ENCODE peak calls at places on chromosomes 1 and 21, in five cellular contexts. P is suprapubic skin; K is IMR-90; B is effector memory CD4-positive, alpha-beta T cell; U is OCI-LY7. O is an unnamed sample.
A peak's percentile ranks its signal among the peaks of the same experiment; 100 is the strongest.

GRCh38 chr1:65339866-65340483 is 30.6 kb downstream of the DNAJC6 start:
- DNase-seq in P (no peak), K (peak; percentile 4), B (no peak), U (no peak), O (no peak)

GRCh38 chr21:42572906-42573495 is 59.3 kb downstream of the SLC37A1 start:
- DNase-seq in P (peak; percentile 29), K (no peak), B (no peak), U (no peak), O (no peak)

GRCh38 chr1:180905927-180906326 is 6.8 kb upstream of the KIAA1614 start:
- DNase-seq in P (no peak), K (no peak), B (no peak), U (no peak), O (no peak)

GRCh38 chr1:11216074-11216473 is 26.9 kb downstream of the ANGPTL7 start:
- DNase-seq in P (no peak), K (no peak), B (no peak), U (no peak), O (no peak)

GRCh38 chr1:245113649-245114048 is 41.1 kb upstream of the KIF26B start:
- DNase-seq in P (no peak), K (no peak), B (no peak), U (no peak), O (no peak)

GRCh38 chr1:85865183-85865582 is 156.9 kb upstream of the ZNHIT6 start:
- DNase-seq in P (no peak), K (peak; percentile 12), B (no peak), U (no peak), O (no peak)

GRCh38 chr1:159421821-159422220 is 10.2 kb upstream of the OR10J4 start:
- DNase-seq in P (no peak), K (no peak), B (no peak), U (no peak), O (peak; percentile 60)

GRCh38 chr1:190474587-190475305 is 2.9 kb downstream of the BRINP3 start:
- DNase-seq in P (no peak), K (peak; percentile 3), B (no peak), U (no peak), O (peak; percentile 51)

GRCh38 chr1:219699870-219700269 is 87.0 kb upstream of the ZC3H11B start:
- DNase-seq in P (no peak), K (peak; percentile 74), B (no peak), U (no peak), O (no peak)

GRCh38 chr21:25370311-25370744 is 237.0 kb downstream of the MRPL39 start:
- DNase-seq in P (no peak), K (peak; percentile 99), B (no peak), U (no peak), O (no peak)

GRCh38 chr1:43349594-43350306 is 9.0 kb upstream of the CDC20 start:
- DNase-seq in P (no peak), K (peak; percentile 92), B (no peak), U (peak; percentile 36), O (no peak)

GRCh38 chr1:43351421-43352350 is 7.1 kb upstream of the CDC20 start:
- DNase-seq in P (no peak), K (no peak), B (no peak), U (no peak), O (no peak)

GRCh38 chr1:43350976-43351375 is 7.8 kb upstream of the CDC20 start:
- DNase-seq in P (no peak), K (no peak), B (no peak), U (no peak), O (no peak)

GRCh38 chr1:43354471-43354870 is 4.3 kb upstream of the CDC20 start:
- DNase-seq in P (no peak), K (no peak), B (no peak), U (no peak), O (no peak)

DNA sequence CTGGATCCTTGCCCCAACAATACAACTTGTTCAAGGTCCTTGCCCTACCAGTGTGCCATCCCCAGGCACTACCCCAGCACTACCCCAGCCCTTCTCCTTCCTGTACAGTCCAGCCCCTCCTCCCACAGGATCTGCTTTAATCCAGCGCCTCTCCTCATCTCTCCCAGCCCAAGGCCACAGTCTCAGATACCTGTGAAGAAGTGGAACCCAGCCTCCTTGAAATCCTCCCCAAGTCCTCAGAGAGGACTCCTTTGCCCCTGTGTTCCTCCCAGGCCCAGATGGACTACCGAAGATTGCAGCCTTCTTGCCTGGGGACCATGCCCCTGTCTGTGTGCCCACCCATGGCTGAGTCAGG is 6.5 kb upstream of the CDC20 start:
- DNase-seq in P (no peak), K (no peak), B (no peak), U (no peak), O (no peak)
- H3K27ac ChIP-seq in P (no peak overlapping the region), K (no peak overlapping the region), B (no peak overlapping the region), U (no peak overlapping the region), O (no peak overlapping the region)

GRCh38 chr1:201100169-201100930 is 11.9 kb downstream of the CACNA1S start:
- DNase-seq in P (no peak), K (no peak), B (no peak), U (no peak), O (no peak)

GRCh38 chr1:201098992-201099391 is 13.2 kb downstream of the CACNA1S start:
- DNase-seq in P (no peak), K (no peak), B (no peak), U (no peak), O (no peak)

GRCh38 chr1:201105688-201106087 is 6.5 kb downstream of the CACNA1S start:
- DNase-seq in P (no peak), K (no peak), B (no peak), U (no peak), O (no peak)

GRCh38 chr1:201104141-201104540 is 8.1 kb downstream of the CACNA1S start:
- DNase-seq in P (no peak), K (no peak), B (no peak), U (no peak), O (no peak)

GRCh38 chr1:201103666-201104065 is 8.6 kb downstream of the CACNA1S start:
- DNase-seq in P (no peak), K (no peak), B (no peak), U (no peak), O (no peak)
- H3K27ac ChIP-seq in P (no peak overlapping the region), K (no peak overlapping the region), B (no peak overlapping the region), U (no peak overlapping the region), O (no peak overlapping the region)

DNA sequence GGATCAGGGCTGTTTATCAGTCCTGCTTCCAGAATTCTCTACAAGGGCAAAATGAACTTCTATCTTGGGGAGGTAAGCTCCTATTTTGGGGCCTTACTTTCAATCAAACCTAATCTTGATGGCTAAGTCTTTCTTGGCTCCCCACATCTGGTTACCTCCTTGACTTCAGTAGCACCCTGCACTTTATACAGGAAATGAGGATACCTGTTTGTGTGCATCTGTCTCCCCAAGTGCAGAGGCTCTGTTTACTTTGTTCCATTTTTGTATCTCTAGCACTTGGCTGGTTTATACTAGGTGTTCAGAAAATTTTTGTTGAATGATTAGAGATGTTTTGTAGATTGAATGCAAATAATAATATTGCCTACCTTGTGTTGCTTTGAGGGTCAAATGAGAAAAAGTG is 3.5 kb upstream of the DDX20 start:
- DNase-seq in P (no peak), K (no peak), B (no peak), U (peak; percentile 73), O (no peak)
- H3K27ac ChIP-seq in P (no peak overlapping the region), K (no peak overlapping the region), B (no peak overlapping the region), U (peak overlapping the region; percentile 81), O (no peak overlapping the region)

GRCh38 chr1:153626477-153626928 is 802 bp downstream of the S100A13 start:
- DNase-seq in P (no peak), K (no peak), B (no peak), U (no peak), O (no peak)
- H3K27ac ChIP-seq in P (peak overlapping the region; percentile 92), K (peak overlapping the region; percentile 96), B (no peak overlapping the region), U (no peak overlapping the region), O (no peak overlapping the region)

GRCh38 chr1:202873026-202873425 is 15.9 kb downstream of the RABIF start:
- DNase-seq in P (no peak), K (no peak), B (no peak), U (no peak), O (no peak)
- H3K27ac ChIP-seq in P (no peak overlapping the region), K (no peak overlapping the region), B (no peak overlapping the region), U (no peak overlapping the region), O (no peak overlapping the region)